ENCODE peak calls at places on chromosomes 4 and X, in five cellular contexts. One of them, this sample, is unnamed.

GRCh38 chr4:25303578-25303977 is 9.0 kb upstream of the ZCCHC4 start:
- DNase-seq in keratinocyte: no peak
- DNase-seq in GM23248: no peak
- DNase-seq in fibroblast of lung: no peak
- DNase-seq in left lung: no peak
- DNase-seq in this sample: no peak

GRCh38 chr4:15376145-15376544 is 51.7 kb upstream of the C1QTNF7 start:
- DNase-seq in fibroblast of lung: no peak
- DNase-seq in keratinocyte: no peak
- DNase-seq in left lung: no peak
- DNase-seq in GM23248: no peak
- DNase-seq in this sample: no peak

GRCh38 chrX:70480660-70481018 is 36.0 kb downstream of the DLG3 start:
- DNase-seq in GM23248: no peak
- DNase-seq in fibroblast of lung: no peak
- DNase-seq in keratinocyte: no peak
- DNase-seq in left lung: no peak
- DNase-seq in this sample: no peak

GRCh38 chr4:25787891-25788331 is 74.9 kb downstream of the SEL1L3 start:
- DNase-seq in left lung: no peak
- DNase-seq in keratinocyte: peak; percentile 26
- DNase-seq in fibroblast of lung: no peak
- DNase-seq in GM23248: no peak
- DNase-seq in this sample: peak; percentile 76

GRCh38 chr4:183256756-183257385 is 63.2 kb downstream of the CLDN22 start:
- DNase-seq in GM23248: peak; percentile 75
- DNase-seq in fibroblast of lung: peak; percentile 59
- DNase-seq in keratinocyte: no peak
- DNase-seq in left lung: no peak
- DNase-seq in this sample: peak; percentile 20

GRCh38 chrX:69988955-69989394 is 60.8 kb downstream of the AWAT2 start:
- DNase-seq in left lung: no peak
- DNase-seq in fibroblast of lung: no peak
- DNase-seq in GM23248: no peak
- DNase-seq in keratinocyte: no peak
- DNase-seq in this sample: peak; percentile 42

GRCh38 chr4:6582889-6583504 is 8.0 kb downstream of the MAN2B2 start:
- DNase-seq in fibroblast of lung: peak; percentile 32
- DNase-seq in left lung: peak; percentile 6
- DNase-seq in GM23248: peak; percentile 48
- DNase-seq in keratinocyte: no peak
- DNase-seq in this sample: peak; percentile 33

GRCh38 chr4:40233227-40233626 is 36.4 kb downstream of the RHOH start:
- DNase-seq in fibroblast of lung: no peak
- DNase-seq in left lung: no peak
- DNase-seq in GM23248: no peak
- DNase-seq in keratinocyte: no peak
- DNase-seq in this sample: no peak

GRCh38 chr4:176467011-176467410 is 147.2 kb downstream of the SPCS3 start:
- DNase-seq in left lung: no peak
- DNase-seq in keratinocyte: no peak
- DNase-seq in fibroblast of lung: no peak
- DNase-seq in GM23248: peak; percentile 49
- DNase-seq in this sample: no peak

GRCh38 chrX:68490644-68491043 is 8.2 kb upstream of the YIPF6 start:
- DNase-seq in keratinocyte: no peak
- DNase-seq in left lung: no peak
- DNase-seq in GM23248: peak; percentile 52
- DNase-seq in fibroblast of lung: peak; percentile 9
- DNase-seq in this sample: peak; percentile 38

GRCh38 chrX:39331062-39331704 is 529.9 kb downstream of the MID1IP1 start:
- DNase-seq in left lung: no peak
- DNase-seq in GM23248: no peak
- DNase-seq in keratinocyte: no peak
- DNase-seq in fibroblast of lung: no peak
- DNase-seq in this sample: no peak

GRCh38 chrX:11447418-11447817 is 154.2 kb downstream of the AMELX start:
- DNase-seq in GM23248: no peak
- DNase-seq in left lung: no peak
- DNase-seq in keratinocyte: no peak
- DNase-seq in fibroblast of lung: peak; percentile 33
- DNase-seq in this sample: no peak

GRCh38 chr4:103018391-103019318 is 850 bp downstream of the SLC9B1 start:
- DNase-seq in left lung: no peak
- DNase-seq in keratinocyte: no peak
- DNase-seq in fibroblast of lung: peak; percentile 59
- DNase-seq in GM23248: peak; percentile 72
- DNase-seq in this sample: no peak

GRCh38 chr4:23062188-23062587 is 369.5 kb downstream of the GBA3 start:
- DNase-seq in keratinocyte: no peak
- DNase-seq in left lung: no peak
- DNase-seq in GM23248: no peak
- DNase-seq in fibroblast of lung: no peak
- DNase-seq in this sample: no peak

GRCh38 chr4:15913631-15913970 is 24.9 kb downstream of the FGFBP1 start:
- DNase-seq in GM23248: peak; percentile 92
- DNase-seq in fibroblast of lung: peak; percentile 70
- DNase-seq in left lung: no peak
- DNase-seq in keratinocyte: peak; percentile 98
- DNase-seq in this sample: peak; percentile 100

GRCh38 chrX:43973249-43973672 is at the start of gene NDP:
- DNase-seq in keratinocyte: no peak
- DNase-seq in GM23248: peak; percentile 34
- DNase-seq in fibroblast of lung: peak; percentile 28
- DNase-seq in left lung: no peak
- DNase-seq in this sample: no peak

GRCh38 chr4:11585506-11585905 is 156.8 kb upstream of the HS3ST1 start:
- DNase-seq in keratinocyte: no peak
- DNase-seq in GM23248: no peak
- DNase-seq in fibroblast of lung: no peak
- DNase-seq in left lung: no peak
- DNase-seq in this sample: peak; percentile 80

GRCh38 chr4:142473218-142473959 is 372.7 kb downstream of the INPP4B start:
- DNase-seq in left lung: no peak
- DNase-seq in GM23248: no peak
- DNase-seq in keratinocyte: no peak
- DNase-seq in fibroblast of lung: no peak
- DNase-seq in this sample: peak; percentile 50

GRCh38 chrX:118989886-118990285 is 15.5 kb downstream of the LONRF3 start:
- DNase-seq in keratinocyte: no peak
- DNase-seq in left lung: no peak
- DNase-seq in fibroblast of lung: no peak
- DNase-seq in GM23248: no peak
- DNase-seq in this sample: no peak

GRCh38 chr4:135250040-135250439 is 1048.5 kb upstream of the PABPC4L start:
- DNase-seq in keratinocyte: no peak
- DNase-seq in left lung: no peak
- DNase-seq in fibroblast of lung: no peak
- DNase-seq in GM23248: no peak
- DNase-seq in this sample: no peak

GRCh38 chr4:88630756-88631155 is 38.5 kb downstream of the HERC3 start:
- DNase-seq in fibroblast of lung: peak; percentile 78
- DNase-seq in left lung: no peak
- DNase-seq in keratinocyte: no peak
- DNase-seq in GM23248: peak; percentile 93
- DNase-seq in this sample: peak; percentile 82

GRCh38 chr4:52956691-52957090 is 94.6 kb downstream of the RASL11B start:
- DNase-seq in GM23248: peak; percentile 11
- DNase-seq in keratinocyte: no peak
- DNase-seq in fibroblast of lung: peak; percentile 15
- DNase-seq in left lung: no peak
- DNase-seq in this sample: no peak

GRCh38 chr4:94532016-94532789 is 80.5 kb downstream of the PDLIM5 start:
- DNase-seq in left lung: no peak
- DNase-seq in GM23248: peak; percentile 44
- DNase-seq in keratinocyte: peak; percentile 36
- DNase-seq in fibroblast of lung: peak; percentile 36
- DNase-seq in this sample: peak; percentile 84

GRCh38 chr4:153432971-153433752 is 33.0 kb upstream of the TMEM131L start:
- DNase-seq in left lung: no peak
- DNase-seq in GM23248: peak; percentile 89
- DNase-seq in keratinocyte: peak; percentile 68
- DNase-seq in fibroblast of lung: peak; percentile 77
- DNase-seq in this sample: peak; percentile 71

GRCh38 chr4:92305148-92305877 is 1.5 kb downstream of the GRID2 start:
- DNase-seq in GM23248: peak; percentile 51
- DNase-seq in fibroblast of lung: peak; percentile 63
- DNase-seq in left lung: peak; percentile 82
- DNase-seq in keratinocyte: no peak
- DNase-seq in this sample: peak; percentile 7

GRCh38 chr4:8523175-8523574 is 57.0 kb upstream of the GPR78 start:
- DNase-seq in keratinocyte: no peak
- DNase-seq in left lung: peak; percentile 49
- DNase-seq in GM23248: no peak
- DNase-seq in fibroblast of lung: no peak
- DNase-seq in this sample: no peak

GRCh38 chr4:186159613-186160012 is 31.8 kb upstream of the CYP4V2 start:
- DNase-seq in keratinocyte: no peak
- DNase-seq in GM23248: no peak
- DNase-seq in left lung: no peak
- DNase-seq in fibroblast of lung: no peak
- DNase-seq in this sample: no peak

GRCh38 chrX:120463241-120463640 is 5.9 kb downstream of the LAMP2 start:
- DNase-seq in GM23248: peak; percentile 27
- DNase-seq in keratinocyte: no peak
- DNase-seq in left lung: no peak
- DNase-seq in fibroblast of lung: peak; percentile 72
- DNase-seq in this sample: peak; percentile 49

GRCh38 chrX:36961590-36961989 is 46.6 kb upstream of the FAM47C start:
- DNase-seq in keratinocyte: no peak
- DNase-seq in left lung: no peak
- DNase-seq in fibroblast of lung: no peak
- DNase-seq in GM23248: no peak
- DNase-seq in this sample: peak; percentile 3

GRCh38 chrX:36957425-36958328 is 50.5 kb upstream of the FAM47C start:
- DNase-seq in GM23248: no peak
- DNase-seq in fibroblast of lung: no peak
- DNase-seq in keratinocyte: no peak
- DNase-seq in left lung: peak; percentile 78
- DNase-seq in this sample: no peak

GRCh38 chrX:36963852-36964251 is 44.3 kb upstream of the FAM47C start:
- DNase-seq in GM23248: no peak
- DNase-seq in fibroblast of lung: no peak
- DNase-seq in left lung: no peak
- DNase-seq in keratinocyte: no peak
- DNase-seq in this sample: no peak

DNA sequence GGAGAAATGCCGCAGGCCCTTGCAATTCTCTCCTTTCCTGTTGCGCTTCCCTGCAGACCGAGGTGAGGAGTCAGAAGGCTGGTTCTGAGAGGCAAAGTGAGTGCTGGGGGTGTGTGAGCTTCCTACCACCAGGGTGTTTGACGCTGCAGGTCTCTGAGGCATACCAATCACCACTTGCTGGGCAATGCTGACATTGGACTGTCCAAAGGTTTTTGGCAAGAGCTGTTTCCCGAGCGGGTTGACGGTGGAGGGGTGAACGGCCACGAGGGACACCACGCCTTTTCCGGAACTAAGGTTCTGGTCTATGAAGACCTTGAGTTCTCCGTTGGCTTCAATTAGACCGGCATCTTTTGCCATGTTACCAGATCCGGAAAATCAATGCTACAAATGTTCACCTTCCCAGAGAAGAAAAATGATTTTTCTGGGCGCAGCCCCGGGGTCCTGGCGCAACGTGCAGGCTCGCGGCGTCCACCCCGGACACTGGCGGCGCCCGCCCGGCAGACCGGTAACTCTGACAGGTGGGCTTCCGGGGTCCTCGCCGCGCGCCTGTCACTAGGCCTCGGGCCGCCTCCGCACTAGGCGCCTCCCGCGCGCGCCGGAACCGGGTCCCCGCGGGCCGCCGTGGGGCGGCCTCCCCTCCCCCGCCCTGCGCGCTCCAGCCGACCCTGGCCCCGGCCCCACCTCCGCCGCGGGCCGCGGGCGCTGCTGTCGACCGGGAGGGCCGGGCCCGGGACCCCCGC is 44.9 kb upstream of the FAM47C start:
- DNase-seq in keratinocyte: no peak
- DNase-seq in fibroblast of lung: no peak
- DNase-seq in left lung: no peak
- DNase-seq in GM23248: no peak
- DNase-seq in this sample: no peak
- H3K4me3 ChIP-seq in keratinocyte: no peak overlapping the region
- H3K4me3 ChIP-seq in fibroblast of lung: no peak overlapping the region
- H3K4me3 ChIP-seq in left lung: no peak overlapping the region
- H3K4me3 ChIP-seq in GM23248: no peak overlapping the region
- H3K4me3 ChIP-seq in this sample: peak overlapping the region; percentile 17

DNA sequence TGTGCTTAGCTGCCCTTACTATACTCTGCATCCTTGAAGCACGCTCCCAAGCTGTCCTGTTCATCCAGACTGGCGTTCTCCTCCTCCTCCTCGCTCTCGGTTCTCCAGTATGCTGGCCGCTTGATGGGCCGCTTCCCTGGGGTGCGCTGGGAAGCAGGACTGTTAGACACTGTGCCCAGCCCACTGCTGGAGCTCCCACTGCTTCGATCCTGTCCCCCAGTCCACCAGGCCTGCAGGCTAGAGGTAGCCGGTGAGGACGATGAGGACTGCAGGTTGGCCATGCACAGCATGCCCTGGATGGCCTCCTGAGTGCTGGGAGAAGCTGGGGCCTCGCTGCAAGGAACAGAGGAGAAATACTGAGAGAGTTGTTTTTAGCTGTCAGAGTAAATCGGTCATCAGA is 59.4 kb downstream of the PHF8 start:
- DNase-seq in keratinocyte: no peak
- DNase-seq in GM23248: no peak
- DNase-seq in fibroblast of lung: no peak
- DNase-seq in left lung: no peak
- DNase-seq in this sample: no peak
- H3K36me3 ChIP-seq in keratinocyte: peaks cover 3% of the 10 kb centered on the region
- H3K36me3 ChIP-seq in GM23248: no peaks in the 10 kb centered on the region
- H3K36me3 ChIP-seq in fibroblast of lung: no peaks in the 10 kb centered on the region
- H3K36me3 ChIP-seq in left lung: no peaks in the 10 kb centered on the region
- H3K36me3 ChIP-seq in this sample: peaks cover 2% of the 10 kb centered on the region

GRCh38 chrX:72274526-72274925 is 2.5 kb downstream of the RPS4X start:
- DNase-seq in left lung: no peak
- DNase-seq in fibroblast of lung: no peak
- DNase-seq in keratinocyte: no peak
- DNase-seq in GM23248: no peak
- DNase-seq in this sample: no peak
- H3K4me3 ChIP-seq in left lung: peak overlapping the region; percentile 50
- H3K4me3 ChIP-seq in fibroblast of lung: peak overlapping the region; percentile 93
- H3K4me3 ChIP-seq in keratinocyte: peak overlapping the region; percentile 82
- H3K4me3 ChIP-seq in GM23248: peak overlapping the region; percentile 98
- H3K4me3 ChIP-seq in this sample: no peak overlapping the region

GRCh38 chr4:4438891-4439290 is 52.0 kb downstream of the NSG1 start:
- DNase-seq in keratinocyte: no peak
- DNase-seq in fibroblast of lung: no peak
- DNase-seq in left lung: no peak
- DNase-seq in GM23248: no peak
- DNase-seq in this sample: no peak

GRCh38 chr4:4439782-4440181 is 52.9 kb downstream of the NSG1 start:
- DNase-seq in GM23248: no peak
- DNase-seq in keratinocyte: no peak
- DNase-seq in fibroblast of lung: peak; percentile 52
- DNase-seq in left lung: no peak
- DNase-seq in this sample: no peak

GRCh38 chr4:4437798-4438470 is 51.0 kb downstream of the NSG1 start:
- DNase-seq in fibroblast of lung: no peak
- DNase-seq in GM23248: no peak
- DNase-seq in left lung: no peak
- DNase-seq in keratinocyte: no peak
- DNase-seq in this sample: no peak

GRCh38 chr4:4433941-4434340 is 47.0 kb downstream of the NSG1 start:
- DNase-seq in left lung: no peak
- DNase-seq in fibroblast of lung: no peak
- DNase-seq in keratinocyte: no peak
- DNase-seq in GM23248: no peak
- DNase-seq in this sample: no peak

GRCh38 chr4:4436244-4436823 is 49.4 kb downstream of the NSG1 start:
- DNase-seq in left lung: no peak
- DNase-seq in keratinocyte: no peak
- DNase-seq in GM23248: no peak
- DNase-seq in fibroblast of lung: no peak
- DNase-seq in this sample: no peak
- H3K36me3 ChIP-seq in left lung: no peaks in the 10 kb centered on the region
- H3K36me3 ChIP-seq in keratinocyte: peaks cover 7% of the 10 kb centered on the region
- H3K36me3 ChIP-seq in GM23248: peaks cover 8% of the 10 kb centered on the region
- H3K36me3 ChIP-seq in fibroblast of lung: peaks cover 4% of the 10 kb centered on the region
- H3K36me3 ChIP-seq in this sample: peaks cover 1% of the 10 kb centered on the region

This sample was measured in bronchial epithelial cell.